ENCODE peak calls at places on chromosomes 7 and 10, in four cellular contexts. N is activated T-helper 9 cell treated with anti-CD3 and anti-CD28 coated beads, Interleukin-2, amount 50 U/mL, for 16 hours; L is M059J; E is GM04504. O is an unnamed sample.

GRCh38 chr10:75984067-75984466 is 552.6 kb downstream of the LRMDA start:
- DNase-seq in N (no peak), L (no peak), E (no peak), O (no peak)

GRCh38 chr7:4670791-4671190 is 11.3 kb upstream of the FOXK1 start:
- DNase-seq in N (no peak), L (no peak), E (no peak), O (no peak)

GRCh38 chr10:70715853-70716795 is 43.8 kb downstream of the ADAMTS14 start:
- DNase-seq in N (no peak), L (peak), E (no peak), O (peak)

GRCh38 chr10:48550977-48551376 is 53.9 kb downstream of the ARHGAP22 start:
- DNase-seq in N (no peak), L (no peak), E (no peak), O (no peak)

GRCh38 chr10:94412439-94412838 is 10.1 kb downstream of the TBC1D12 start:
- DNase-seq in N (no peak), L (no peak), E (no peak), O (peak)

GRCh38 chr10:338176-339037 is 203.2 kb downstream of the ZMYND11 start:
- DNase-seq in N (no peak), L (no peak), E (no peak), O (no peak)

GRCh38 chr10:118723467-118723866 is 31.3 kb downstream of the CACUL1 start:
- DNase-seq in N (no peak), L (peak), E (peak), O (no peak)

GRCh38 chr7:133591704-133592340 is 338.9 kb downstream of the EXOC4 start:
- DNase-seq in N (no peak), L (no peak), E (no peak), O (no peak)

GRCh38 chr10:11463111-11463510 is 148.3 kb downstream of the USP6NL start:
- DNase-seq in N (no peak), L (no peak), E (no peak), O (no peak)

GRCh38 chr10:71138126-71138860 is 74.1 kb upstream of the UNC5B start:
- DNase-seq in N (no peak), L (no peak), E (no peak), O (no peak)

GRCh38 chr7:46512901-46513431 is 591.9 kb upstream of the IGFBP3 start:
- DNase-seq in N (no peak), L (peak), E (no peak), O (peak)

GRCh38 chr10:86253171-86254072 is 113.2 kb downstream of the GRID1 start:
- DNase-seq in N (no peak), L (no peak), E (no peak), O (no peak)

GRCh38 chr7:134613623-134614347 is 32.9 kb upstream of the BPGM start:
- DNase-seq in N (no peak), L (peak), E (peak), O (peak)

GRCh38 chr7:85041599-85042216 is 145.1 kb downstream of the SEMA3D start:
- DNase-seq in N (no peak), L (peak), E (peak), O (peak)

GRCh38 chr10:104910712-104911111 is 269.6 kb downstream of the SORCS3 start:
- DNase-seq in N (no peak), L (no peak), E (no peak), O (no peak)

GRCh38 chr10:35194906-35195305 is 68.3 kb downstream of the CREM start:
- DNase-seq in N (no peak), L (peak), E (no peak), O (peak)

GRCh38 chr7:70380315-70381027 is 751.5 kb upstream of the GALNT17 start:
- DNase-seq in N (no peak), L (no peak), E (no peak), O (no peak)

GRCh38 chr10:33772370-33773331 is 438.2 kb upstream of the NRP1 start:
- DNase-seq in N (no peak), L (no peak), E (no peak), O (no peak)

GRCh38 chr10:22615819-22616499 is 98.4 kb downstream of the PIP4K2A start:
- DNase-seq in N (peak), L (peak), E (peak), O (no peak)

GRCh38 chr10:25493122-25493893 is 318.5 kb downstream of the GPR158 start:
- DNase-seq in N (no peak), L (peak), E (no peak), O (no peak)

GRCh38 chr10:92729886-92730285 is 40.1 kb downstream of the HHEX start:
- DNase-seq in N (no peak), L (no peak), E (no peak), O (no peak)

GRCh38 chr7:135355377-135356048 is 121.9 kb downstream of the STRA8 start:
- DNase-seq in N (no peak), L (no peak), E (no peak), O (no peak)

GRCh38 chr7:47950714-47951113 is 2.4 kb upstream of the PKD1L1 start:
- DNase-seq in N (no peak), L (no peak), E (no peak), O (no peak)

GRCh38 chr10:3220853-3221252 is 48.3 kb upstream of the PITRM1 start:
- DNase-seq in N (no peak), L (peak), E (no peak), O (no peak)

GRCh38 chr10:28640551-28640950 is 36.8 kb upstream of the BAMBI start:
- DNase-seq in N (no peak), L (no peak), E (no peak), O (no peak)

GRCh38 chr7:30914611-30915601 is 3.3 kb downstream of the AQP1 start:
- DNase-seq in N (no peak), L (peak), E (peak), O (no peak)

GRCh38 chr7:94486206-94486605 is 23.4 kb upstream of the CASD1 start:
- DNase-seq in N (no peak), L (no peak), E (no peak), O (no peak)

GRCh38 chr10:43939939-43940810 is 291.5 kb upstream of the ZNF32 start:
- DNase-seq in N (no peak), L (peak), E (peak), O (peak)

GRCh38 chr7:47302560-47302959 is 279.4 kb downstream of the TNS3 start:
- DNase-seq in N (no peak), L (no peak), E (no peak), O (no peak)

GRCh38 chr7:50805425-50806130 is 22.9 kb upstream of the GRB10 start:
- DNase-seq in N (no peak), L (peak), E (no peak), O (no peak)

GRCh38 chr10:18472977-18473376 is 178.4 kb downstream of the NSUN6 start:
- DNase-seq in N (no peak), L (no peak), E (no peak), O (no peak)

GRCh38 chr10:15236340-15236739 is 67.8 kb upstream of the NMT2 start:
- DNase-seq in N (no peak), L (no peak), E (no peak), O (no peak)

GRCh38 chr7:124310934-124311390 is 278.1 kb upstream of the TMEM229A start:
- DNase-seq in N (no peak), L (no peak), E (no peak), O (peak)

GRCh38 chr10:27252267-27253000 is 11.8 kb upstream of the ACBD5 start:
- DNase-seq in N (peak), L (peak), E (no peak), O (no peak)

GRCh38 chr10:11678074-11678793 is 63.9 kb upstream of the ECHDC3 start:
- DNase-seq in N (no peak), L (peak), E (peak), O (no peak)

GRCh38 chr10:19788075-19788686 is 28.1 kb upstream of the PLXDC2 start:
- DNase-seq in N (no peak), L (peak), E (peak), O (peak)

GRCh38 chr7:55476071-55476803 is 96.1 kb downstream of the VOPP1 start:
- DNase-seq in N (no peak), L (peak), E (peak), O (peak)

GRCh38 chr7:115357213-115357999 is 435.5 kb downstream of the MDFIC start:
- DNase-seq in N (no peak), L (no peak), E (peak), O (peak)

O was measured in AG04450.